ENCODE peak calls at places on chromosomes 3 and 15, in seven cellular contexts. P, E, K, O, A, G and T are unnamed samples.

GRCh38 chr3:179029096-179029495 is 42.5 kb downstream of the ZMAT3 start:
- DNase-seq in P (no peak), O (no peak), G (no peak), K (no peak), E (no peak), A (no peak), T (no peak)

GRCh38 chr3:172223870-172224269 is 184.5 kb downstream of the FNDC3B start:
- DNase-seq in P (no peak), O (no peak), E (no peak), A (no peak), K (no peak), G (peak; percentile 50), T (no peak)

GRCh38 chr3:26058774-26059455 is 269.0 kb downstream of the OXSM start:
- DNase-seq in K (no peak), E (no peak), O (no peak), P (no peak), A (no peak), G (no peak), T (no peak)

GRCh38 chr3:127831723-127832172 is 9.4 kb upstream of the MGLL start:
- DNase-seq in E (peak; percentile 63), O (peak; percentile 42), A (peak; percentile 92), K (peak; percentile 78), P (no peak), G (no peak), T (peak; percentile 65)

GRCh38 chr3:128317698-128318231 is 148.9 kb downstream of the DNAJB8 start:
- DNase-seq in A (no peak), E (no peak), G (no peak), O (no peak), P (no peak), K (no peak), T (no peak)

GRCh38 chr15:50128266-50128665 is 9.2 kb upstream of the ATP8B4 start:
- DNase-seq in O (no peak), G (no peak), A (no peak), K (no peak), P (peak; percentile 64), E (no peak), T (no peak)

GRCh38 chr3:1728510-1728909 is 370.2 kb upstream of the CNTN4 start:
- DNase-seq in K (no peak), G (no peak), P (no peak), E (no peak), O (no peak), A (no peak), T (no peak)

GRCh38 chr3:50333744-50334328 is 5.8 kb upstream of the TUSC2 start:
- DNase-seq in P (peak; percentile 87), A (no peak), E (no peak), G (no peak), O (no peak), K (no peak), T (no peak)

GRCh38 chr15:70475921-70476320 is 287.4 kb downstream of the UACA start:
- DNase-seq in O (no peak), P (no peak), G (no peak), K (no peak), A (no peak), E (no peak), T (no peak)

GRCh38 chr3:196192036-196193001 is 18.9 kb downstream of the ZDHHC19 start:
- DNase-seq in P (peak; percentile 63), G (no peak), O (no peak), A (peak; percentile 42), K (no peak), E (peak; percentile 38), T (peak; percentile 38)

GRCh38 chr3:47578691-47579632 is at the start of gene CSPG5:
- DNase-seq in G (peak; percentile 2), A (no peak), E (peak; percentile 43), K (peak; percentile 35), O (no peak), P (no peak), T (no peak)

GRCh38 chr3:148902173-148902791 is 37.2 kb downstream of the CPA3 start:
- DNase-seq in G (no peak), K (no peak), P (no peak), A (no peak), E (no peak), O (no peak), T (no peak)

GRCh38 chr3:171566803-171567422 is 106.7 kb upstream of the TNIK start:
- DNase-seq in K (no peak), E (peak; percentile 35), G (peak; percentile 23), P (no peak), O (no peak), A (peak; percentile 79), T (peak; percentile 60)

GRCh38 chr3:7144696-7145308 is 283.9 kb downstream of the GRM7 start:
- DNase-seq in G (no peak), O (no peak), A (peak; percentile 73), K (peak; percentile 14), P (no peak), E (no peak), T (peak; percentile 44)

GRCh38 chr15:100033140-100033857 is 300.1 kb upstream of the LYSMD4 start:
- DNase-seq in E (no peak), K (no peak), P (no peak), G (no peak), A (no peak), O (no peak), T (no peak)

GRCh38 chr3:32872487-32873382 is 54.9 kb downstream of the TRIM71 start:
- DNase-seq in G (peak; percentile 17), A (no peak), P (no peak), O (no peak), K (no peak), E (no peak), T (no peak)

GRCh38 chr15:28912422-28912821 is 26.6 kb downstream of the APBA2 start:
- DNase-seq in P (no peak), G (no peak), E (no peak), O (no peak), A (no peak), K (no peak), T (no peak)

GRCh38 chr3:77038468-77038927 is 1.4 kb upstream of the ROBO2 start:
- DNase-seq in A (peak; percentile 88), O (peak; percentile 26), E (no peak), G (peak; percentile 75), K (peak; percentile 60), P (peak; percentile 56), T (no peak)

GRCh38 chr3:53464424-53464823 is 30.0 kb upstream of the CACNA1D start:
- DNase-seq in O (no peak), A (no peak), P (no peak), G (no peak), E (no peak), K (no peak), T (no peak)

GRCh38 chr3:161914703-161915102 is 418.1 kb downstream of the OTOL1 start:
- DNase-seq in A (no peak), K (peak; percentile 20), O (no peak), E (no peak), G (peak; percentile 79), P (no peak), T (no peak)

GRCh38 chr3:63960048-63960711 is 48.0 kb upstream of the SCAANT1 start:
- DNase-seq in G (no peak), O (no peak), A (no peak), E (no peak), K (no peak), P (no peak), T (no peak)

GRCh38 chr3:107841864-107842263 is 249.0 kb downstream of the CD47 start:
- DNase-seq in P (no peak), A (no peak), K (no peak), G (no peak), E (no peak), O (no peak), T (no peak)

GRCh38 chr15:40766906-40767837 is 2.6 kb upstream of the C15orf62 start:
- DNase-seq in K (no peak), P (no peak), O (no peak), G (no peak), E (no peak), A (no peak), T (no peak)

GRCh38 chr3:32457971-32458471 is 44.6 kb downstream of the CMTM6 start:
- DNase-seq in P (no peak), K (no peak), G (no peak), E (peak; percentile 56), A (peak; percentile 56), O (peak; percentile 33), T (peak; percentile 53)

GRCh38 chr3:150133293-150133692 is 162.6 kb upstream of the PFN2 start:
- DNase-seq in P (no peak), G (no peak), E (no peak), A (peak; percentile 56), K (no peak), O (no peak), T (no peak)

GRCh38 chr3:20974389-20974788 is 776.6 kb downstream of the ZNF385D start:
- DNase-seq in O (no peak), P (no peak), K (no peak), E (no peak), G (no peak), A (no peak), T (no peak)

GRCh38 chr15:70853270-70853854 is 595 bp downstream of the LARP6 start:
- DNase-seq in O (no peak), G (no peak), P (peak; percentile 38), K (peak; percentile 25), E (no peak), A (no peak), T (no peak)

GRCh38 chr3:72329354-72329753 is 518.9 kb downstream of the SHQ1 start:
- DNase-seq in A (no peak), E (no peak), K (no peak), G (peak; percentile 53), P (peak; percentile 63), O (no peak), T (no peak)

GRCh38 chr3:138034918-138035317 is 25.0 kb downstream of the CLDN18 start:
- DNase-seq in O (no peak), P (no peak), K (no peak), G (no peak), A (no peak), E (no peak), T (no peak)

GRCh38 chr3:6717026-6717943 is 143.6 kb upstream of the GRM7 start:
- DNase-seq in E (no peak), A (peak; percentile 79), K (no peak), O (no peak), G (no peak), P (no peak), T (peak; percentile 91)

GRCh38 chr3:40962721-40963120 is 236.6 kb upstream of the CTNNB1 start:
- DNase-seq in O (no peak), E (no peak), K (no peak), P (no peak), A (no peak), G (no peak), T (no peak)